ENCODE peak calls at places on chromosomes 16 and 17, in nine cellular contexts. Y is heart left ventricle, E is ascending aorta, W is adrenal gland, G is fibroblast of lung, O is PC-3, J is upper lobe of left lung, X is IMR-90, A is MM.1S. F is an unnamed sample.

GRCh38 chr16:4032768-4033167 is 83.5 kb downstream of the ADCY9 start:
- DNase-seq in Y (no peak), E (no peak), W (no peak), G (peak; percentile 23), O (no peak), J (peak; percentile 66), X (peak; percentile 52), A (no peak), F (no peak)

GRCh38 chr17:42889809-42890208 is 10.8 kb upstream of the G6PC1 start:
- DNase-seq in Y (no peak), E (no peak), W (no peak), G (no peak), O (no peak), J (no peak), X (no peak), A (no peak), F (peak; percentile 31)

GRCh38 chr16:48317614-48318013 is 67.6 kb downstream of the SIAH1 start:
- DNase-seq in Y (no peak), E (no peak), W (no peak), G (peak; percentile 89), O (peak; percentile 65), J (no peak), X (peak; percentile 76), A (peak; percentile 26), F (no peak)

GRCh38 chr17:231966-232807 is 50.7 kb upstream of the DOC2B start:
- DNase-seq in Y (peak; percentile 17), E (no peak), W (peak; percentile 80), G (no peak), O (no peak), J (no peak), X (no peak), A (no peak), F (peak; percentile 6)

GRCh38 chr16:65476556-65476955 is 354.7 kb upstream of the CDH11 start:
- DNase-seq in Y (no peak), E (no peak), W (no peak), G (no peak), O (no peak), J (no peak), X (no peak), A (no peak), F (no peak)

GRCh38 chr16:86575754-86576557 is 2.4 kb upstream of the FOXL1 start:
- DNase-seq in Y (peak; percentile 81), E (peak; percentile 75), W (peak; percentile 64), G (peak; percentile 97), O (peak; percentile 94), J (peak; percentile 36), X (peak; percentile 97), A (no peak), F (peak; percentile 86)

GRCh38 chr16:997440-998051 is 16.0 kb downstream of the SOX8 start:
- DNase-seq in Y (peak; percentile 63), E (no peak), W (no peak), G (peak; percentile 48), O (peak; percentile 57), J (peak; percentile 51), X (peak; percentile 41), A (no peak), F (peak; percentile 48)

GRCh38 chr17:2871720-2872119 is 75.5 kb downstream of the RAP1GAP2 start:
- DNase-seq in Y (no peak), E (no peak), W (no peak), G (no peak), O (peak; percentile 22), J (no peak), X (peak; percentile 29), A (no peak), F (no peak)

GRCh38 chr17:36504156-36504545 is 17.7 kb downstream of the ZNHIT3 start:
- DNase-seq in Y (no peak), E (no peak), W (no peak), G (no peak), O (no peak), J (no peak), X (no peak), A (no peak), F (no peak)

GRCh38 chr16:84117482-84117843 is 721 bp upstream of the MBTPS1 start:
- DNase-seq in Y (no peak), E (no peak), W (no peak), G (peak; percentile 33), O (peak; percentile 7), J (no peak), X (peak; percentile 31), A (peak; percentile 24), F (no peak)

GRCh38 chr16:84120023-84120422 is 3.3 kb upstream of the MBTPS1 start:
- DNase-seq in Y (no peak), E (no peak), W (no peak), G (no peak), O (no peak), J (no peak), X (no peak), A (no peak), F (no peak)

GRCh38 chr16:84116720-84117481 is at the start of gene MBTPS1:
- DNase-seq in Y (peak; percentile 99), E (peak; percentile 89), W (peak; percentile 98), G (peak; percentile 95), O (peak; percentile 94), J (peak; percentile 98), X (peak; percentile 97), A (peak; percentile 90), F (peak; percentile 99)

GRCh38 chr16:84119368-84119767 is 2.6 kb upstream of the MBTPS1 start:
- DNase-seq in Y (no peak), E (no peak), W (no peak), G (no peak), O (peak; percentile 28), J (no peak), X (no peak), A (no peak), F (no peak)

GRCh38 chr16:84115919-84116719 is 623 bp downstream of the MBTPS1 start:
- DNase-seq in Y (no peak), E (no peak), W (peak; percentile 60), G (peak; percentile 56), O (peak; percentile 27), J (peak; percentile 49), X (peak; percentile 39), A (peak; percentile 38), F (no peak)
- TF ChIP-seq CTCF in Y (peak; percentile 26), E (no peak), W (no peak), G (no peak), O (no peak), J (peak; percentile 50), X (peak; percentile 37), A (no peak), F (peak; percentile 63)

GRCh38 chr17:78146471-78146869 is 285 bp downstream of the C17orf99 start:
- DNase-seq in Y (no peak), E (no peak), W (no peak), G (no peak), O (no peak), J (no peak), X (no peak), A (no peak), F (no peak)

GRCh38 chr17:78146881-78147280 is 696 bp downstream of the C17orf99 start:
- DNase-seq in Y (no peak), E (no peak), W (no peak), G (no peak), O (no peak), J (no peak), X (no peak), A (no peak), F (no peak)

GRCh38 chr17:78151514-78152008 is 5.4 kb downstream of the C17orf99 start:
- DNase-seq in Y (no peak), E (no peak), W (no peak), G (no peak), O (peak; percentile 62), J (peak; percentile 72), X (no peak), A (no peak), F (no peak)

GRCh38 chr17:78147315-78147998 is 1.3 kb downstream of the C17orf99 start:
- DNase-seq in Y (no peak), E (no peak), W (no peak), G (no peak), O (no peak), J (peak; percentile 83), X (no peak), A (peak; percentile 68), F (no peak)

GRCh38 chr17:78148286-78149016 is 2.3 kb downstream of the C17orf99 start:
- DNase-seq in Y (no peak), E (no peak), W (no peak), G (no peak), O (no peak), J (no peak), X (no peak), A (no peak), F (no peak)
- H3K27ac ChIP-seq in Y (no peak overlapping the region), E (no peak overlapping the region), W (no peak overlapping the region), G (no peak overlapping the region), O (no peak overlapping the region), J (no peak overlapping the region), X (no peak overlapping the region), A (peak overlapping the region; percentile 77), F (no peak overlapping the region)

DNA sequence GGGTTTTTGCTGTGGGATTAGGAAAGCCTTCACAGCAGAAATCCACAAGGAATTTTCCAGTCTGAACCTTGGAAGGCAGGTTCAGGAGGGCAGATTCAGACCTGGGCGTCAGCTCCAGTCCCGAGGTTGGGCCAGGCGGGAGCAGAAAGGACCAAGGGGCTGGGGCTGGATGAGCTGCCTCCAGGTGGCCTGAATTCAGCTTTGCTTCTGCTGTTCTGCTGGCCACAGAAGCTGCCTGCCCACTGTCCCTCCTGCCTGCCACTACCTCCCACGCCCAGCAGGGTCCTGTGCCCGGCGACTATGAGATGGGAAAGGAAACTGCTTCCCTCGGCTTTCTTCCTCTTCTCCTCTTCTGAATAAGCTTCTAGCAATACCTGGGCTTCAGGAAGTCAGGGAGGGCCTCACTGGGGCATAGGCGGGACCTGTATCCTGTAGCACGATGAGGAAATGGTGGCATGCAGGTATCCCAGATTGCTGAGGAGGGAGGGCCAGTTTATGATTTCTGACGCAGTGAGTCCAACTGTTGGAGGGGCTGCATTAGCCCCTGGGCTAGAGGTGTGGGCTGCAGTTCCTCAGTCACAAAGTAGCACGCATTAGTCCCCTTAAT is 18.4 kb downstream of the TBX4 start:
- DNase-seq in Y (no peak), E (no peak), W (peak; percentile 3), G (no peak), O (no peak), J (no peak), X (no peak), A (no peak), F (no peak)
- TF ChIP-seq CTCF in Y (no peak), E (no peak), W (no peak), G (no peak), O (no peak), J (no peak), X (no peak), A (no peak), F (no peak)

DNA sequence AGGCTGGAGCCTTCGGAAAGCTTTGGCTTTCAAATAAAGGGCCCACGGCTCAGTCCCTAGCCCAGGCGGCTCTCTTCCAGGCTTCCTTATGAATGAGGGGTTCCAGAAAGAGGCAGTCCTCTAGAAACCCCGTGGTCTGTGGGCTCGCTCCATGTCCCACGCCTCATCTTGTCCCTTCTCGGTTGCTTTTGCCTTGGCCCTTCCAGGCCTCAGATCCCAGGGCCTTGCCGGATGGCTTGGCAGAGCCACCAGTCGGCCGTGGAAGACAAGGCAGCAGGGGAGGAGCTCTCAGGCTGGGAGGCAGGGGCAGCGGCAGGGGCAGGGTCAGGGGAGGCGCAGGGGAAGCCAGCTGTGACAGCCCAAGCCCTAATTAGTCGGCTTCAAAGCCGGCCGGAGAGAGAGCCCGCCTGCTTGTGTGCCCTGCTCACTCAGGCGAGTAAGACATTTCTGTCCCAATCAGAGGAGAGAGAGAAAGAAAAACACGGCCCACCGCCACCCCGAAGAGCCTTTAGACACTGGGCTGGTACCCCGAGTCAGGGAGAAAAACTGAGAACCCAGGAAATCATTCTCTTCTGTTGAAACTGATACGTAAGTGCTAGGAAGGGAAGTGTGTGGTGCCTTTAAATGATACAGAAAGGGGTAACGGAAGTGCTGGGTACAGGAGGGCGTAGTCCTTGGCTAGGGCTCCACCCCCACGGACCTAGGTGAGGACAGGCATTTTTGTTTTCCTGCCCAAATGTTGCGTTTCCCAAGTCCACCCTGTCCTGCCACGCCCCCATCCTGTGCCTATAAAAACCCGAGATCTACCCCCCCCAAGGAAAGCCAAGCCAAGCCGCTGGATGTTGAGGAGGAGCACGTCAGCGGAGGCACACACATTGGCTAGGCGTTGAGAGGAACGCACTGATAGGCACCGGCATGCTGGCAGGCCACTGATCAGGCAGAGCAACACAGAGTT is 27.8 kb upstream of the MEIOC start:
- DNase-seq in Y (peak; percentile 71), E (no peak), W (peak; percentile 71), G (peak; percentile 40), O (no peak), J (no peak), X (no peak), A (no peak), F (peak; percentile 23)
- H3K27ac ChIP-seq in Y (no peak overlapping the region), E (no peak overlapping the region), W (no peak overlapping the region), G (no peak overlapping the region), O (no peak overlapping the region), J (no peak overlapping the region), X (no peak overlapping the region), A (no peak overlapping the region), F (no peak overlapping the region)